ENCODE peak calls at places on chromosomes 4 and X, in seven cellular contexts. Z is SK-N-SH, D is GM12878, E is GM12892, H is H1, M is HepG2, Q is K562. J is an unnamed sample.

GRCh38 chr4:68062501-68062900 is 67.2 kb downstream of the TMPRSS11F start:
- DNase-seq in M (no peak), E (no peak), Z (no peak), D (no peak), Q (no peak), H (no peak), J (no peak)

GRCh38 chr4:88989990-88990389 is 67.0 kb downstream of the FAM13A start:
- DNase-seq in Z (no peak), Q (no peak), H (no peak), D (no peak), M (no peak), E (no peak), J (no peak)

GRCh38 chr4:113300384-113301011 is 251.0 kb downstream of the ANK2 start:
- DNase-seq in Q (no peak), Z (no peak), M (peak; percentile 4), E (no peak), D (no peak), H (no peak), J (no peak)

GRCh38 chr4:126750723-126751122 is 882.0 kb upstream of the INTU start:
- DNase-seq in Z (no peak), E (no peak), H (no peak), D (no peak), Q (no peak), M (no peak), J (no peak)

GRCh38 chrX:122517781-122518180 is 666.3 kb upstream of the GRIA3 start:
- DNase-seq in H (no peak), Q (no peak), E (no peak), M (no peak), Z (no peak), D (no peak), J (no peak)

GRCh38 chr4:114558446-114559020 is 40.1 kb upstream of the UGT8 start:
- DNase-seq in Z (no peak), Q (no peak), D (no peak), H (no peak), E (no peak), M (no peak), J (no peak)

GRCh38 chr4:26458104-26458503 is 32.2 kb downstream of the CCKAR start:
- DNase-seq in Q (no peak), D (no peak), H (no peak), M (no peak), E (no peak), Z (no peak), J (no peak)

GRCh38 chr4:183599690-183600089 is 59.3 kb downstream of the RWDD4 start:
- DNase-seq in D (no peak), Q (no peak), H (no peak), E (no peak), Z (no peak), M (peak; percentile 9), J (no peak)

GRCh38 chrX:77788050-77788449 is 2.0 kb upstream of the ATRX start:
- DNase-seq in Q (peak; percentile 39), Z (no peak), E (no peak), D (no peak), M (peak; percentile 86), H (no peak), J (no peak)

GRCh38 chrX:37746268-37746931 is 33.5 kb upstream of the CYBB start:
- DNase-seq in D (peak; percentile 72), H (no peak), Z (no peak), E (no peak), Q (no peak), M (no peak), J (no peak)

GRCh38 chrX:16807976-16808542 is 21.8 kb downstream of the TXLNG start:
- DNase-seq in M (peak; percentile 64), D (no peak), E (no peak), Z (no peak), H (no peak), Q (peak; percentile 43), J (no peak)

GRCh38 chr4:130814896-130815295 is 1718.9 kb downstream of the C4orf33 start:
- DNase-seq in D (no peak), M (no peak), Z (no peak), H (no peak), E (no peak), Q (no peak), J (no peak)

GRCh38 chrX:51035746-51036145 is 125.2 kb downstream of the BMP15 start:
- DNase-seq in E (no peak), Q (no peak), D (no peak), M (no peak), H (no peak), Z (no peak), J (no peak)

GRCh38 chr4:145799225-145799624 is 119.3 kb downstream of the C4orf51 start:
- DNase-seq in D (no peak), Z (no peak), Q (no peak), E (no peak), M (no peak), H (no peak), J (no peak)

GRCh38 chr4:153067376-153067775 is 131.3 kb downstream of the FHDC1 start:
- DNase-seq in D (no peak), H (no peak), E (no peak), Z (no peak), M (peak; percentile 85), Q (peak; percentile 22), J (no peak)

GRCh38 chr4:124806403-124806802 is 93.9 kb upstream of the ANKRD50 start:
- DNase-seq in Z (no peak), Q (no peak), M (no peak), D (no peak), H (no peak), E (no peak), J (no peak)

GRCh38 chr4:152815078-152815477 is 35.3 kb downstream of the ARFIP1 start:
- DNase-seq in D (no peak), Z (no peak), E (no peak), Q (no peak), M (peak; percentile 10), H (no peak), J (no peak)

GRCh38 chrX:153649178-153649914 is 2.3 kb downstream of the DUSP9 start:
- DNase-seq in E (peak; percentile 69), M (peak; percentile 70), H (peak; percentile 63), D (no peak), Q (peak; percentile 74), Z (peak; percentile 84), J (peak; percentile 66)

GRCh38 chr4:95742872-95743271 is 97.0 kb upstream of the PDHA2 start:
- DNase-seq in H (no peak), Z (no peak), D (no peak), M (no peak), Q (no peak), E (no peak), J (no peak)

GRCh38 chrX:118569676-118570075 is 74.1 kb downstream of the DOCK11 start:
- DNase-seq in M (no peak), H (no peak), D (no peak), Z (no peak), E (no peak), Q (no peak), J (no peak)

GRCh38 chrX:26352891-26353430 is 137.0 kb downstream of the MAGEB5 start:
- DNase-seq in M (no peak), H (no peak), Z (no peak), E (no peak), D (no peak), Q (no peak), J (no peak)

GRCh38 chr4:112510191-112510467 is 5.9 kb downstream of the NEUROG2 start:
- DNase-seq in Q (no peak), Z (peak; percentile 34), D (no peak), M (no peak), H (no peak), E (no peak), J (no peak)

GRCh38 chr4:53935780-53936179 is 128.6 kb downstream of the CHIC2 start:
- DNase-seq in E (no peak), Q (no peak), D (no peak), Z (no peak), M (no peak), H (no peak), J (no peak)

GRCh38 chr4:168633071-168633470 is 136.2 kb downstream of the PALLD start:
- DNase-seq in E (no peak), M (no peak), D (no peak), Q (no peak), H (no peak), Z (no peak), J (no peak)

GRCh38 chr4:8280158-8280875 is 10.8 kb downstream of the HTRA3 start:
- DNase-seq in Q (no peak), H (no peak), E (no peak), D (no peak), Z (no peak), M (no peak), J (no peak)

GRCh38 chr4:19486400-19486799 is 765.3 kb upstream of the SLIT2 start:
- DNase-seq in Q (no peak), M (no peak), E (no peak), H (no peak), Z (peak; percentile 28), D (no peak), J (no peak)

GRCh38 chr4:153969542-153969941 is 180.7 kb upstream of the SFRP2 start:
- DNase-seq in M (no peak), E (no peak), D (no peak), Q (no peak), Z (no peak), H (no peak), J (no peak)

GRCh38 chr4:38046735-38047487 is 86.7 kb downstream of the PTTG2 start:
- DNase-seq in Z (no peak), H (no peak), D (no peak), E (no peak), M (no peak), Q (no peak), J (no peak)

GRCh38 chr4:10256203-10256602 is 139.6 kb upstream of the WDR1 start:
- DNase-seq in Q (no peak), H (no peak), M (no peak), D (no peak), E (no peak), Z (no peak), J (no peak)

GRCh38 chr4:8847331-8847730 is 24.3 kb downstream of the HMX1 start:
- DNase-seq in H (peak; percentile 35), E (peak; percentile 2), Q (no peak), Z (peak; percentile 10), M (no peak), D (no peak), J (no peak)

GRCh38 chr4:157459789-157460188 is 239.3 kb downstream of the GRIA2 start:
- DNase-seq in Q (no peak), E (no peak), D (no peak), H (no peak), Z (no peak), M (peak; percentile 56), J (no peak)
- TF ChIP-seq TAF1 in Q (no peak), E (no peak), D (no peak), H (no peak), Z (no peak), M (no peak), J (no peak)

GRCh38 chr4:32341342-32341741 is 1621.2 kb downstream of the PCDH7 start:
- DNase-seq in Z (no peak), E (no peak), Q (no peak), M (no peak), D (no peak), H (no peak), J (no peak)
- TF ChIP-seq TAF1 in Z (no peak), E (no peak), Q (no peak), M (no peak), D (no peak), H (no peak), J (no peak)

GRCh38 chr4:74042681-74043080 is 4.2 kb upstream of the CXCL3 start:
- DNase-seq in M (no peak), D (no peak), Q (no peak), Z (no peak), E (no peak), H (no peak), J (no peak)
- TF ChIP-seq TAF1 in M (no peak), D (no peak), Q (no peak), Z (no peak), E (no peak), H (no peak), J (no peak)

GRCh38 chr4:129429566-129430339 is 333.8 kb downstream of the C4orf33 start:
- DNase-seq in D (no peak), E (no peak), Q (no peak), H (no peak), Z (no peak), M (no peak), J (no peak)
- TF ChIP-seq TAF1 in D (no peak), E (no peak), Q (no peak), H (no peak), Z (no peak), M (no peak), J (no peak)

J was measured in GM12891.